ENCODE peak calls at places on chromosomes 5 and 9, in ten cellular contexts. U is right lobe of liver; I is fibroblast of villous mesenchyme; H is brain microvascular endothelial cell; J is foreskin fibroblast; L is HCT116; X is ovary; P is A549; E is CD8-positive, alpha-beta T cell; G is prostate gland. Z is an unnamed sample.
A peak's percentile ranks its signal among the peaks of the same experiment; 100 is the strongest.

GRCh38 chr5:35308391-35308790 is 78.1 kb upstream of the PRLR start:
- DNase-seq in U (no peak), L (no peak), J (no peak), E (no peak), G (no peak), H (no peak), X (no peak), I (no peak), P (no peak), Z (no peak)

GRCh38 chr5:120538149-120538548 is 74.0 kb downstream of the PRR16 start:
- DNase-seq in I (no peak), U (no peak), H (peak; percentile 19), P (no peak), G (no peak), E (no peak), X (no peak), J (peak; percentile 80), L (no peak), Z (peak; percentile 80)

GRCh38 chr5:2124434-2124833 is 241.7 kb upstream of the IRX4 start:
- DNase-seq in J (no peak), G (no peak), H (no peak), I (no peak), E (no peak), U (no peak), L (no peak), X (no peak), P (no peak), Z (no peak)

GRCh38 chr5:95449460-95449859 is 58.3 kb downstream of the FAM81B start:
- DNase-seq in I (no peak), X (no peak), G (no peak), U (no peak), L (no peak), E (no peak), P (no peak), H (no peak), J (no peak), Z (no peak)

GRCh38 chr5:148090780-148091221 is 27.0 kb downstream of the SPINK5 start:
- DNase-seq in X (no peak), J (no peak), P (no peak), E (no peak), H (no peak), I (no peak), L (no peak), G (no peak), U (no peak), Z (no peak)

GRCh38 chr9:75903785-75904360 is 13.4 kb downstream of the PCSK5 start:
- DNase-seq in I (no peak), X (no peak), E (no peak), J (peak; percentile 29), G (no peak), H (peak; percentile 83), L (peak; percentile 48), P (peak; percentile 72), U (no peak), Z (peak; percentile 72)

GRCh38 chr5:34529581-34530331 is 126.4 kb upstream of the RAI14 start:
- DNase-seq in H (no peak), G (no peak), L (no peak), I (peak; percentile 59), X (no peak), J (peak; percentile 24), E (no peak), U (no peak), P (no peak), Z (no peak)

GRCh38 chr5:154972476-154973080 is 31.7 kb downstream of the MRPL22 start:
- DNase-seq in L (peak; percentile 35), E (no peak), I (peak; percentile 46), P (peak; percentile 55), X (no peak), U (no peak), G (no peak), H (peak; percentile 61), J (peak; percentile 60), Z (peak; percentile 44)

GRCh38 chr9:113375057-113376023 is 1.4 kb downstream of the HDHD3 start:
- DNase-seq in P (peak; percentile 22), H (peak; percentile 12), U (no peak), G (no peak), L (no peak), J (peak; percentile 35), E (no peak), I (no peak), X (no peak), Z (no peak)

GRCh38 chr5:90473321-90474234 is 993 bp downstream of the MBLAC2 start:
- DNase-seq in P (peak; percentile 34), G (peak; percentile 16), J (peak; percentile 42), L (no peak), U (peak; percentile 70), E (peak; percentile 17), H (peak; percentile 28), X (peak; percentile 10), I (peak; percentile 19), Z (peak; percentile 34)

GRCh38 chr9:117526674-117527073 is 111.8 kb upstream of the ASTN2 start:
- DNase-seq in P (no peak), H (no peak), J (no peak), U (no peak), E (no peak), I (no peak), X (no peak), G (no peak), L (no peak), Z (no peak)

GRCh38 chr5:147530801-147531389 is 21.0 kb upstream of the DPYSL3 start:
- DNase-seq in L (no peak), I (peak; percentile 82), P (peak; percentile 43), X (no peak), H (peak; percentile 87), J (peak; percentile 91), U (no peak), E (no peak), G (no peak), Z (peak; percentile 80)

GRCh38 chr9:74920944-74921626 is 31.6 kb downstream of the C9orf40 start:
- DNase-seq in L (no peak), U (no peak), I (no peak), G (no peak), X (no peak), E (no peak), J (peak; percentile 12), H (no peak), P (no peak), Z (no peak)

GRCh38 chr5:127518319-127518621 is 830 bp downstream of the PRRC1 start:
- DNase-seq in G (no peak), X (no peak), U (no peak), E (no peak), I (peak; percentile 74), L (no peak), P (peak; percentile 43), H (no peak), J (no peak), Z (peak; percentile 66)

GRCh38 chr5:89343666-89344065 is 460.7 kb upstream of the MEF2C start:
- DNase-seq in X (no peak), P (no peak), U (no peak), G (no peak), H (peak; percentile 23), J (peak; percentile 39), L (no peak), I (no peak), E (no peak), Z (peak; percentile 29)

GRCh38 chr5:173613433-173614144 is 2.9 kb downstream of the BOD1 start:
- DNase-seq in L (no peak), G (no peak), P (no peak), X (no peak), J (no peak), E (no peak), H (no peak), I (no peak), U (no peak), Z (no peak)

GRCh38 chr5:173615884-173616576 is 420 bp downstream of the BOD1 start:
- DNase-seq in H (peak; percentile 75), P (peak; percentile 80), E (peak; percentile 69), I (peak; percentile 84), J (peak; percentile 90), X (peak; percentile 46), L (peak; percentile 58), U (peak; percentile 62), G (peak; percentile 73), Z (peak; percentile 75)

GRCh38 chr5:173612948-173613347 is 3.5 kb downstream of the BOD1 start:
- DNase-seq in P (no peak), G (no peak), J (peak; percentile 81), L (no peak), I (peak; percentile 70), E (no peak), X (no peak), H (no peak), U (no peak), Z (no peak)

GRCh38 chr5:173616577-173617118 is at the start of gene BOD1:
- DNase-seq in U (peak; percentile 95), J (peak; percentile 99), I (peak; percentile 99), P (peak; percentile 98), E (peak; percentile 91), H (peak; percentile 99), L (peak; percentile 96), X (peak; percentile 95), G (peak; percentile 98), Z (peak; percentile 98)

GRCh38 chr5:173614591-173614990 is 1.9 kb downstream of the BOD1 start:
- DNase-seq in L (no peak), X (no peak), J (no peak), H (no peak), G (no peak), P (no peak), I (no peak), E (no peak), U (no peak), Z (no peak)
- H3K4me3 ChIP-seq in L (no peak overlapping the region), X (no peak overlapping the region), J (peak overlapping the region; percentile 64), H (peak overlapping the region; percentile 12), G (no peak overlapping the region), P (peak overlapping the region; percentile 88), I (peak overlapping the region; percentile 87), E (no peak overlapping the region), U (no peak overlapping the region), Z (no peak overlapping the region)

DNA sequence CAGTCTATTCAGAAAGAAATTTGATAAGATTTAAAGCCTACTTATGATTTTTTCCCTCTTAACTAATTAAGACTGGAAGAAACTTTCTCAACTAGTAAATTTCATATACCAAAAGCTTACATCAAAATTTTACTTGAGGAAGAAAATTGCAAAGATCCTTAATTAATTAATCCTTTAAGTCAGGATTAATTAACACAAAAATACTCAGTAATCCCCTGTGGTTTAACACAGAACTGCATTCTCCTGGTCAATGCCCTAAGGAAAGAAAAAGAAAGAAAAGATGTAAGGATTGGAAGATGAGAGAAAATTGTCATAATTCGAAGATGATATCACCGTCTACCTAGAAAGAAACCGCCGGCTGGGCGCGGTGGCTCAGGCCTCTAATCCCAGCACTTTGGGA is 17.3 kb upstream of the RUFY1 start:
- DNase-seq in E (no peak), H (no peak), I (no peak), U (no peak), X (no peak), L (no peak), G (no peak), J (no peak), P (no peak), Z (no peak)
- TF ChIP-seq CTCF in E (no peak), H (no peak), I (no peak), U (no peak), X (no peak), L (no peak), G (no peak), J (no peak), P (no peak), Z (no peak)

GRCh38 chr9:19232830-19233194 is 2.3 kb downstream of the DENND4C start:
- DNase-seq in P (no peak), U (no peak), E (no peak), G (no peak), I (peak; percentile 31), X (no peak), J (peak; percentile 63), L (no peak), H (peak; percentile 27), Z (peak; percentile 63)
- H3K4me3 ChIP-seq in P (peak overlapping the region; percentile 82), U (no peak overlapping the region), E (no peak overlapping the region), G (peak overlapping the region; percentile 65), I (peak overlapping the region; percentile 89), X (peak overlapping the region; percentile 86), J (peak overlapping the region; percentile 94), L (no peak overlapping the region), H (no peak overlapping the region), Z (no peak overlapping the region)

GRCh38 chr9:19946446-19947109 is 157.7 kb upstream of the SLC24A2 start:
- DNase-seq in U (no peak), G (no peak), H (no peak), I (peak; percentile 42), E (no peak), P (peak; percentile 9), J (peak; percentile 85), L (no peak), X (no peak), Z (peak; percentile 49)
- TF ChIP-seq CTCF in U (no peak), G (no peak), H (peak; percentile 83), I (peak; percentile 61), E (no peak), P (no peak), J (peak; percentile 41), L (peak; percentile 32), X (no peak), Z (peak; percentile 66)

Z was measured in astrocyte of the spinal cord.